ENCODE peak calls at places on chromosome 6, in eight cellular contexts. S is nephron progenitor cell, H is mesenchymal stem cell, B is foreskin fibroblast, Q is NAMALWA, F is AG09319, K is heart left ventricle, D is ACHN. E is an unnamed sample.

GRCh38 chr6:43773050-43773956 is 3.3 kb downstream of the VEGFA start:
- DNase-seq in F (peak), D (peak), S (peak), H (peak), Q (peak), K (peak), B (peak), E (peak)

GRCh38 chr6:166598441-166599138 is 12.1 kb upstream of the RAMACL start:
- DNase-seq in D (no peak), F (peak), K (no peak), H (peak), Q (no peak), B (peak), S (no peak), E (no peak)

GRCh38 chr6:169250660-169251059 is 3.0 kb downstream of the THBS2 start:
- DNase-seq in B (peak), H (peak), K (no peak), Q (no peak), S (no peak), F (peak), D (peak), E (peak)

GRCh38 chr6:90787411-90787810 is 200.5 kb upstream of the MAP3K7 start:
- DNase-seq in D (no peak), B (no peak), S (no peak), H (no peak), F (no peak), Q (no peak), K (no peak), E (no peak)

GRCh38 chr6:55886185-55886836 is 10.9 kb upstream of the BMP5 start:
- DNase-seq in K (no peak), F (no peak), B (peak), D (peak), Q (peak), H (peak), S (no peak), E (no peak)

GRCh38 chr6:111767752-111768430 is 105.4 kb downstream of the FYN start:
- DNase-seq in Q (no peak), D (no peak), S (no peak), F (no peak), K (no peak), B (no peak), H (no peak), E (no peak)

GRCh38 chr6:157830354-157831017 is 7.4 kb downstream of the SNX9 start:
- DNase-seq in F (no peak), B (no peak), S (no peak), K (no peak), D (no peak), H (no peak), Q (peak), E (no peak)

GRCh38 chr6:81451787-81452186 is 300.7 kb downstream of the TENT5A start:
- DNase-seq in F (peak), S (no peak), H (peak), B (peak), D (no peak), Q (no peak), K (no peak), E (peak)

GRCh38 chr6:156423075-156423474 is 354.1 kb upstream of the ARID1B start:
- DNase-seq in S (no peak), H (peak), Q (no peak), K (no peak), D (no peak), F (no peak), B (no peak), E (no peak)

GRCh38 chr6:41698350-41698781 is 37.0 kb downstream of the TFEB start:
- DNase-seq in Q (no peak), K (no peak), D (no peak), F (peak), S (no peak), B (peak), H (peak), E (peak)

GRCh38 chr6:85552652-85553051 is 41.0 kb downstream of the SNX14 start:
- DNase-seq in F (no peak), Q (no peak), K (no peak), B (no peak), S (no peak), D (no peak), H (no peak), E (no peak)

GRCh38 chr6:112800439-112800838 is 453.3 kb downstream of the RFPL4B start:
- DNase-seq in Q (no peak), K (no peak), S (no peak), H (no peak), B (peak), D (no peak), F (no peak), E (no peak)

GRCh38 chr6:127216821-127217789 is 49.6 kb upstream of the RNF146 start:
- DNase-seq in S (no peak), D (no peak), F (no peak), B (peak), Q (no peak), H (no peak), K (no peak), E (no peak)

GRCh38 chr6:32815996-32816395 is 806 bp downstream of the HLA-DOB start:
- DNase-seq in D (no peak), S (no peak), Q (peak), K (no peak), B (no peak), F (no peak), H (no peak), E (no peak)

GRCh38 chr6:56223995-56224394 is 23.4 kb downstream of the COL21A1 start:
- DNase-seq in S (no peak), B (peak), H (no peak), F (no peak), D (peak), Q (no peak), K (no peak), E (no peak)

GRCh38 chr6:82144852-82145332 is 102.7 kb downstream of the IBTK start:
- DNase-seq in H (peak), Q (no peak), B (peak), D (peak), S (no peak), K (no peak), F (peak), E (peak)

GRCh38 chr6:55902796-55903195 is 27.4 kb upstream of the BMP5 start:
- DNase-seq in K (no peak), D (no peak), B (peak), F (no peak), S (no peak), H (peak), Q (no peak), E (no peak)

GRCh38 chr6:116446399-116446798 is 14.8 kb upstream of the CALHM6 start:
- DNase-seq in H (peak), K (no peak), B (no peak), Q (no peak), D (no peak), S (no peak), F (no peak), E (no peak)

GRCh38 chr6:111741177-111741952 is 131.9 kb downstream of the FYN start:
- DNase-seq in F (no peak), B (no peak), Q (no peak), D (no peak), H (no peak), K (no peak), S (no peak), E (no peak)

GRCh38 chr6:113697642-113698410 is 159.3 kb upstream of the MARCKS start:
- DNase-seq in B (peak), H (peak), S (no peak), K (no peak), F (peak), D (peak), Q (no peak), E (peak)

GRCh38 chr6:81774542-81774941 is 22.1 kb upstream of the TENT5A start:
- DNase-seq in B (peak), Q (no peak), S (no peak), K (no peak), H (no peak), F (no peak), D (peak), E (no peak)

GRCh38 chr6:56962451-56962850 is 7.5 kb downstream of the BEND6 start:
- DNase-seq in S (no peak), F (no peak), H (no peak), Q (no peak), B (peak), D (peak), K (no peak), E (no peak)

GRCh38 chr6:129759851-129760595 is 50.0 kb upstream of the ARHGAP18 start:
- DNase-seq in S (no peak), H (no peak), D (no peak), F (no peak), B (peak), K (no peak), Q (no peak), E (no peak)

GRCh38 chr6:148479498-148479897 is 136.9 kb downstream of the SASH1 start:
- DNase-seq in S (no peak), B (no peak), Q (no peak), H (no peak), K (peak), D (no peak), F (no peak), E (no peak)

GRCh38 chr6:130269969-130270635 is 47.4 kb upstream of the SAMD3 start:
- DNase-seq in H (no peak), B (no peak), F (no peak), K (no peak), Q (no peak), D (no peak), S (no peak), E (no peak)

GRCh38 chr6:1574083-1574761 is 35.5 kb upstream of the FOXC1 start:
- DNase-seq in S (no peak), B (peak), F (no peak), D (no peak), Q (no peak), K (no peak), H (no peak), E (no peak)

E was measured in HTR-8/SVneo.